ENCODE peak calls at places on chromosomes 5 and 9, in five cellular contexts. One of them, this sample, is unnamed.

GRCh38 chr9:93091453-93092081 is 4.5 kb upstream of the CARD19 start:
- DNase-seq in IMR-90: peak
- DNase-seq in sciatic nerve: peak
- DNase-seq in LoVo: peak
- DNase-seq in frontal cortex: no peak
- DNase-seq in this sample: peak

GRCh38 chr9:86321373-86321772 is 32.8 kb downstream of the TUT7 start:
- DNase-seq in IMR-90: peak
- DNase-seq in sciatic nerve: no peak
- DNase-seq in LoVo: peak
- DNase-seq in frontal cortex: no peak
- DNase-seq in this sample: peak

GRCh38 chr5:168612996-168613395 is 33.8 kb upstream of the PANK3 start:
- DNase-seq in IMR-90: no peak
- DNase-seq in sciatic nerve: no peak
- DNase-seq in LoVo: no peak
- DNase-seq in frontal cortex: no peak
- DNase-seq in this sample: no peak

GRCh38 chr5:105033642-105034217 is 1471.1 kb upstream of the NUDT12 start:
- DNase-seq in IMR-90: no peak
- DNase-seq in sciatic nerve: no peak
- DNase-seq in LoVo: no peak
- DNase-seq in frontal cortex: no peak
- DNase-seq in this sample: no peak

GRCh38 chr9:89226076-89226475 is 47.5 kb upstream of the SHC3 start:
- DNase-seq in IMR-90: peak
- DNase-seq in sciatic nerve: no peak
- DNase-seq in LoVo: no peak
- DNase-seq in frontal cortex: no peak
- DNase-seq in this sample: no peak

GRCh38 chr9:128523199-128523925 is 18.8 kb downstream of the GLE1 start:
- DNase-seq in IMR-90: peak
- DNase-seq in sciatic nerve: peak
- DNase-seq in LoVo: no peak
- DNase-seq in frontal cortex: peak
- DNase-seq in this sample: no peak

GRCh38 chr9:90095682-90096081 is 490.9 kb downstream of the GADD45G start:
- DNase-seq in IMR-90: no peak
- DNase-seq in sciatic nerve: no peak
- DNase-seq in LoVo: no peak
- DNase-seq in frontal cortex: peak
- DNase-seq in this sample: no peak

GRCh38 chr5:143887901-143888648 is 76.1 kb downstream of the HMHB1 start:
- DNase-seq in IMR-90: peak
- DNase-seq in sciatic nerve: no peak
- DNase-seq in LoVo: no peak
- DNase-seq in frontal cortex: no peak
- DNase-seq in this sample: peak

GRCh38 chr9:4106744-4107143 is 193.1 kb downstream of the GLIS3 start:
- DNase-seq in IMR-90: peak
- DNase-seq in sciatic nerve: no peak
- DNase-seq in LoVo: peak
- DNase-seq in frontal cortex: no peak
- DNase-seq in this sample: no peak

GRCh38 chr5:127311349-127311748 is 20.8 kb downstream of the MEGF10 start:
- DNase-seq in IMR-90: no peak
- DNase-seq in sciatic nerve: no peak
- DNase-seq in LoVo: no peak
- DNase-seq in frontal cortex: no peak
- DNase-seq in this sample: no peak

GRCh38 chr9:124261787-124262595 is 4.2 kb downstream of the NEK6 start:
- DNase-seq in IMR-90: no peak
- DNase-seq in sciatic nerve: no peak
- DNase-seq in LoVo: no peak
- DNase-seq in frontal cortex: no peak
- DNase-seq in this sample: no peak

GRCh38 chr9:36194326-36195000 is 3.7 kb downstream of the CLTA start:
- DNase-seq in IMR-90: peak
- DNase-seq in sciatic nerve: no peak
- DNase-seq in LoVo: no peak
- DNase-seq in frontal cortex: no peak
- DNase-seq in this sample: no peak

GRCh38 chr5:126386146-126386545 is 37.1 kb upstream of the GRAMD2B start:
- DNase-seq in IMR-90: no peak
- DNase-seq in sciatic nerve: no peak
- DNase-seq in LoVo: no peak
- DNase-seq in frontal cortex: no peak
- DNase-seq in this sample: no peak

GRCh38 chr5:177495243-177496060 is 2.0 kb downstream of the PDLIM7 start:
- DNase-seq in IMR-90: peak
- DNase-seq in sciatic nerve: peak
- DNase-seq in LoVo: no peak
- DNase-seq in frontal cortex: no peak
- DNase-seq in this sample: peak

GRCh38 chr5:158943057-158943456 is 156.7 kb downstream of the EBF1 start:
- DNase-seq in IMR-90: peak
- DNase-seq in sciatic nerve: no peak
- DNase-seq in LoVo: peak
- DNase-seq in frontal cortex: no peak
- DNase-seq in this sample: peak

GRCh38 chr9:77841739-77842386 is 189.7 kb downstream of the GNAQ start:
- DNase-seq in IMR-90: no peak
- DNase-seq in sciatic nerve: no peak
- DNase-seq in LoVo: no peak
- DNase-seq in frontal cortex: no peak
- DNase-seq in this sample: no peak

GRCh38 chr5:107670927-107671741 is at the start of gene EFNA5:
- DNase-seq in IMR-90: peak
- DNase-seq in sciatic nerve: peak
- DNase-seq in LoVo: peak
- DNase-seq in frontal cortex: peak
- DNase-seq in this sample: no peak

GRCh38 chr9:72753261-72753893 is 199.5 kb downstream of the ALDH1A1 start:
- DNase-seq in IMR-90: peak
- DNase-seq in sciatic nerve: no peak
- DNase-seq in LoVo: no peak
- DNase-seq in frontal cortex: peak
- DNase-seq in this sample: peak